ENCODE peak calls at places on chromosomes 3 and 15, in eight cellular contexts. One of them, this sample, is unnamed.
A peak's percentile ranks its signal among the peaks of the same experiment; 100 is the strongest.

GRCh38 chr3:141920701-141921100 is 44.3 kb downstream of the ATP1B3 start:
- DNase-seq in kidney: no peak
- DNase-seq in H1: no peak
- DNase-seq in HEK293T: no peak
- DNase-seq in anterior cingulate cortex: no peak
- DNase-seq in AG04450: no peak
- DNase-seq in endothelial cell: no peak
- DNase-seq in psoas muscle: no peak
- DNase-seq in this sample: no peak

GRCh38 chr3:12983326-12983725 is 89.9 kb downstream of the IQSEC1 start:
- DNase-seq in kidney: no peak
- DNase-seq in H1: no peak
- DNase-seq in HEK293T: no peak
- DNase-seq in anterior cingulate cortex: no peak
- DNase-seq in AG04450: no peak
- DNase-seq in endothelial cell: no peak
- DNase-seq in psoas muscle: peak; percentile 55
- DNase-seq in this sample: no peak

GRCh38 chr15:90706394-90707327 is 10.5 kb upstream of the BLM start:
- DNase-seq in kidney: no peak
- DNase-seq in H1: no peak
- DNase-seq in HEK293T: no peak
- DNase-seq in anterior cingulate cortex: no peak
- DNase-seq in AG04450: no peak
- DNase-seq in endothelial cell: no peak
- DNase-seq in psoas muscle: no peak
- DNase-seq in this sample: no peak

GRCh38 chr3:46892285-46893145 is 15.0 kb downstream of the PTH1R start:
- DNase-seq in kidney: peak; percentile 96
- DNase-seq in H1: peak; percentile 89
- DNase-seq in HEK293T: no peak
- DNase-seq in anterior cingulate cortex: peak; percentile 76
- DNase-seq in AG04450: peak; percentile 8
- DNase-seq in endothelial cell: peak; percentile 75
- DNase-seq in psoas muscle: peak; percentile 83
- DNase-seq in this sample: no peak

GRCh38 chr15:91948001-91948608 is 94.6 kb downstream of the SLCO3A1 start:
- DNase-seq in kidney: peak; percentile 72
- DNase-seq in H1: peak; percentile 59
- DNase-seq in HEK293T: no peak
- DNase-seq in anterior cingulate cortex: no peak
- DNase-seq in AG04450: peak; percentile 29
- DNase-seq in endothelial cell: no peak
- DNase-seq in psoas muscle: no peak
- DNase-seq in this sample: peak; percentile 39

GRCh38 chr3:115659253-115659652 is 35.9 kb downstream of the GAP43 start:
- DNase-seq in kidney: no peak
- DNase-seq in H1: no peak
- DNase-seq in HEK293T: no peak
- DNase-seq in anterior cingulate cortex: no peak
- DNase-seq in AG04450: no peak
- DNase-seq in endothelial cell: no peak
- DNase-seq in psoas muscle: no peak
- DNase-seq in this sample: no peak

GRCh38 chr15:38651328-38652038 is 86.9 kb upstream of the RASGRP1 start:
- DNase-seq in kidney: no peak
- DNase-seq in H1: no peak
- DNase-seq in HEK293T: no peak
- DNase-seq in anterior cingulate cortex: no peak
- DNase-seq in AG04450: no peak
- DNase-seq in endothelial cell: no peak
- DNase-seq in psoas muscle: no peak
- DNase-seq in this sample: no peak

GRCh38 chr15:72488558-72488957 is 14.4 kb downstream of the ARIH1 start:
- DNase-seq in kidney: no peak
- DNase-seq in H1: no peak
- DNase-seq in HEK293T: no peak
- DNase-seq in anterior cingulate cortex: no peak
- DNase-seq in AG04450: no peak
- DNase-seq in endothelial cell: no peak
- DNase-seq in psoas muscle: no peak
- DNase-seq in this sample: no peak

GRCh38 chr3:81622395-81622794 is 139.1 kb downstream of the GBE1 start:
- DNase-seq in kidney: no peak
- DNase-seq in H1: no peak
- DNase-seq in HEK293T: no peak
- DNase-seq in anterior cingulate cortex: no peak
- DNase-seq in AG04450: no peak
- DNase-seq in endothelial cell: no peak
- DNase-seq in psoas muscle: no peak
- DNase-seq in this sample: no peak

GRCh38 chr3:44825264-44825925 is 36.3 kb upstream of the TMEM42 start:
- DNase-seq in kidney: no peak
- DNase-seq in H1: no peak
- DNase-seq in HEK293T: no peak
- DNase-seq in anterior cingulate cortex: no peak
- DNase-seq in AG04450: peak; percentile 13
- DNase-seq in endothelial cell: no peak
- DNase-seq in psoas muscle: no peak
- DNase-seq in this sample: no peak

GRCh38 chr15:50190723-50191122 is 8.7 kb downstream of the SLC27A2 start:
- DNase-seq in kidney: no peak
- DNase-seq in H1: no peak
- DNase-seq in HEK293T: no peak
- DNase-seq in anterior cingulate cortex: no peak
- DNase-seq in AG04450: no peak
- DNase-seq in endothelial cell: no peak
- DNase-seq in psoas muscle: no peak
- DNase-seq in this sample: no peak

GRCh38 chr3:117995795-117996194 is 1038.9 kb downstream of the IGSF11 start:
- DNase-seq in kidney: no peak
- DNase-seq in H1: no peak
- DNase-seq in HEK293T: no peak
- DNase-seq in anterior cingulate cortex: no peak
- DNase-seq in AG04450: no peak
- DNase-seq in endothelial cell: no peak
- DNase-seq in psoas muscle: no peak
- DNase-seq in this sample: no peak

GRCh38 chr3:66803206-66803605 is 194.9 kb upstream of the KBTBD8 start:
- DNase-seq in kidney: no peak
- DNase-seq in H1: no peak
- DNase-seq in HEK293T: peak; percentile 12
- DNase-seq in anterior cingulate cortex: no peak
- DNase-seq in AG04450: no peak
- DNase-seq in endothelial cell: peak; percentile 37
- DNase-seq in psoas muscle: no peak
- DNase-seq in this sample: no peak

GRCh38 chr15:98580577-98580976 is 67.8 kb upstream of the IGF1R start:
- DNase-seq in kidney: no peak
- DNase-seq in H1: no peak
- DNase-seq in HEK293T: no peak
- DNase-seq in anterior cingulate cortex: no peak
- DNase-seq in AG04450: no peak
- DNase-seq in endothelial cell: no peak
- DNase-seq in psoas muscle: no peak
- DNase-seq in this sample: no peak

GRCh38 chr3:122730240-122730639 is 49.6 kb downstream of the PARP14 start:
- DNase-seq in kidney: no peak
- DNase-seq in H1: no peak
- DNase-seq in HEK293T: no peak
- DNase-seq in anterior cingulate cortex: no peak
- DNase-seq in AG04450: no peak
- DNase-seq in endothelial cell: no peak
- DNase-seq in psoas muscle: no peak
- DNase-seq in this sample: no peak

GRCh38 chr15:87661952-87662351 is 594.6 kb downstream of the NTRK3 start:
- DNase-seq in kidney: no peak
- DNase-seq in H1: no peak
- DNase-seq in HEK293T: no peak
- DNase-seq in anterior cingulate cortex: no peak
- DNase-seq in AG04450: no peak
- DNase-seq in endothelial cell: no peak
- DNase-seq in psoas muscle: no peak
- DNase-seq in this sample: no peak

GRCh38 chr3:151432624-151433372 is 28.1 kb downstream of the IGSF10 start:
- DNase-seq in kidney: no peak
- DNase-seq in H1: no peak
- DNase-seq in HEK293T: no peak
- DNase-seq in anterior cingulate cortex: no peak
- DNase-seq in AG04450: no peak
- DNase-seq in endothelial cell: no peak
- DNase-seq in psoas muscle: no peak
- DNase-seq in this sample: no peak

GRCh38 chr3:57052662-57053061 is 7.8 kb upstream of the SPATA12 start:
- DNase-seq in kidney: no peak
- DNase-seq in H1: no peak
- DNase-seq in HEK293T: no peak
- DNase-seq in anterior cingulate cortex: no peak
- DNase-seq in AG04450: no peak
- DNase-seq in endothelial cell: no peak
- DNase-seq in psoas muscle: no peak
- DNase-seq in this sample: no peak

GRCh38 chr15:92625297-92625980 is 30.1 kb downstream of the FAM174B start:
- DNase-seq in kidney: no peak
- DNase-seq in H1: no peak
- DNase-seq in HEK293T: no peak
- DNase-seq in anterior cingulate cortex: no peak
- DNase-seq in AG04450: peak; percentile 16
- DNase-seq in endothelial cell: no peak
- DNase-seq in psoas muscle: no peak
- DNase-seq in this sample: peak; percentile 67

GRCh38 chr3:105764378-105765376 is 104.1 kb downstream of the CBLB start:
- DNase-seq in kidney: no peak
- DNase-seq in H1: no peak
- DNase-seq in HEK293T: no peak
- DNase-seq in anterior cingulate cortex: no peak
- DNase-seq in AG04450: no peak
- DNase-seq in endothelial cell: no peak
- DNase-seq in psoas muscle: no peak
- DNase-seq in this sample: no peak

GRCh38 chr3:65963787-65964707 is 74.7 kb downstream of the MAGI1 start:
- DNase-seq in kidney: no peak
- DNase-seq in H1: no peak
- DNase-seq in HEK293T: no peak
- DNase-seq in anterior cingulate cortex: no peak
- DNase-seq in AG04450: peak; percentile 56
- DNase-seq in endothelial cell: no peak
- DNase-seq in psoas muscle: no peak
- DNase-seq in this sample: peak; percentile 76

GRCh38 chr3:191648787-191649186 is 187.8 kb downstream of the PYDC2 start:
- DNase-seq in kidney: no peak
- DNase-seq in H1: no peak
- DNase-seq in HEK293T: no peak
- DNase-seq in anterior cingulate cortex: no peak
- DNase-seq in AG04450: no peak
- DNase-seq in endothelial cell: no peak
- DNase-seq in psoas muscle: no peak
- DNase-seq in this sample: no peak

GRCh38 chr3:133994166-133994910 is 35.4 kb downstream of the SLCO2A1 start:
- DNase-seq in kidney: no peak
- DNase-seq in H1: no peak
- DNase-seq in HEK293T: no peak
- DNase-seq in anterior cingulate cortex: no peak
- DNase-seq in AG04450: no peak
- DNase-seq in endothelial cell: no peak
- DNase-seq in psoas muscle: no peak
- DNase-seq in this sample: no peak

GRCh38 chr3:152517517-152517916 is 248.8 kb downstream of the MBNL1 start:
- DNase-seq in kidney: no peak
- DNase-seq in H1: peak; percentile 40
- DNase-seq in HEK293T: no peak
- DNase-seq in anterior cingulate cortex: no peak
- DNase-seq in AG04450: no peak
- DNase-seq in endothelial cell: no peak
- DNase-seq in psoas muscle: no peak
- DNase-seq in this sample: no peak

GRCh38 chr3:45599424-45599886 is 4.9 kb downstream of the LIMD1 start:
- DNase-seq in kidney: no peak
- DNase-seq in H1: no peak
- DNase-seq in HEK293T: no peak
- DNase-seq in anterior cingulate cortex: peak; percentile 50
- DNase-seq in AG04450: no peak
- DNase-seq in endothelial cell: no peak
- DNase-seq in psoas muscle: peak; percentile 72
- DNase-seq in this sample: no peak

GRCh38 chr3:43153189-43154083 is 47.6 kb upstream of the POMGNT2 start:
- DNase-seq in kidney: peak; percentile 78
- DNase-seq in H1: no peak
- DNase-seq in HEK293T: no peak
- DNase-seq in anterior cingulate cortex: peak; percentile 63
- DNase-seq in AG04450: peak; percentile 60
- DNase-seq in endothelial cell: no peak
- DNase-seq in psoas muscle: peak; percentile 82
- DNase-seq in this sample: no peak

GRCh38 chr3:31947671-31948091 is 33.4 kb downstream of the OSBPL10 start:
- DNase-seq in kidney: no peak
- DNase-seq in H1: no peak
- DNase-seq in HEK293T: no peak
- DNase-seq in anterior cingulate cortex: no peak
- DNase-seq in AG04450: no peak
- DNase-seq in endothelial cell: no peak
- DNase-seq in psoas muscle: no peak
- DNase-seq in this sample: no peak

GRCh38 chr15:52150043-52150825 is 37.7 kb upstream of the BCL2L10 start:
- DNase-seq in kidney: no peak
- DNase-seq in H1: peak; percentile 20
- DNase-seq in HEK293T: no peak
- DNase-seq in anterior cingulate cortex: no peak
- DNase-seq in AG04450: no peak
- DNase-seq in endothelial cell: no peak
- DNase-seq in psoas muscle: no peak
- DNase-seq in this sample: no peak

GRCh38 chr3:196525141-196525540 is 10.0 kb upstream of the SMCO1 start:
- DNase-seq in kidney: no peak
- DNase-seq in H1: no peak
- DNase-seq in HEK293T: no peak
- DNase-seq in anterior cingulate cortex: no peak
- DNase-seq in AG04450: no peak
- DNase-seq in endothelial cell: no peak
- DNase-seq in psoas muscle: no peak
- DNase-seq in this sample: no peak

GRCh38 chr3:183050706-183051105 is 48.6 kb downstream of the MCCC1 start:
- DNase-seq in kidney: no peak
- DNase-seq in H1: no peak
- DNase-seq in HEK293T: no peak
- DNase-seq in anterior cingulate cortex: no peak
- DNase-seq in AG04450: no peak
- DNase-seq in endothelial cell: no peak
- DNase-seq in psoas muscle: no peak
- DNase-seq in this sample: no peak

GRCh38 chr15:95134306-95135100 is 903.1 kb downstream of the MCTP2 start:
- DNase-seq in kidney: no peak
- DNase-seq in H1: no peak
- DNase-seq in HEK293T: no peak
- DNase-seq in anterior cingulate cortex: no peak
- DNase-seq in AG04450: no peak
- DNase-seq in endothelial cell: no peak
- DNase-seq in psoas muscle: no peak
- DNase-seq in this sample: no peak

GRCh38 chr3:127734754-127735473 is 62.2 kb downstream of the ABTB1 start:
- DNase-seq in kidney: no peak
- DNase-seq in H1: no peak
- DNase-seq in HEK293T: no peak
- DNase-seq in anterior cingulate cortex: no peak
- DNase-seq in AG04450: peak; percentile 85
- DNase-seq in endothelial cell: no peak
- DNase-seq in psoas muscle: no peak
- DNase-seq in this sample: peak; percentile 99

GRCh38 chr15:57327985-57328471 is 48.3 kb upstream of the CGNL1 start:
- DNase-seq in kidney: no peak
- DNase-seq in H1: no peak
- DNase-seq in HEK293T: no peak
- DNase-seq in anterior cingulate cortex: no peak
- DNase-seq in AG04450: peak; percentile 90
- DNase-seq in endothelial cell: no peak
- DNase-seq in psoas muscle: no peak
- DNase-seq in this sample: peak; percentile 91

GRCh38 chr3:88149146-88149515 is 628 bp upstream of the C3orf38 start:
- DNase-seq in kidney: no peak
- DNase-seq in H1: no peak
- DNase-seq in HEK293T: peak; percentile 36
- DNase-seq in anterior cingulate cortex: no peak
- DNase-seq in AG04450: no peak
- DNase-seq in endothelial cell: no peak
- DNase-seq in psoas muscle: no peak
- DNase-seq in this sample: no peak